ENCODE peak calls at places on chromosomes 11 and 22, in four cellular contexts. H, D, W and P are unnamed samples.
A peak's percentile ranks its signal among the peaks of the same experiment; 100 is the strongest.

GRCh38 chr22:48850658-48851287 is 976.9 kb downstream of the BRD1 start:
- DNase-seq in D (no peak), H (no peak), W (no peak), P (no peak)

GRCh38 chr11:74179234-74180126 is 8.4 kb downstream of the PPME1 start:
- DNase-seq in H (peak; percentile 41), D (no peak), W (no peak), P (peak; percentile 46)

GRCh38 chr11:776459-777287 is 614 bp downstream of the GATD1 start:
- DNase-seq in W (peak; percentile 83), H (no peak), D (no peak), P (peak; percentile 52)

GRCh38 chr11:76880314-76880713 is 19.6 kb downstream of the ACER3 start:
- DNase-seq in H (no peak), D (no peak), W (no peak), P (no peak)

GRCh38 chr11:102850973-102851745 is 7.8 kb upstream of the MMP3 start:
- DNase-seq in H (peak; percentile 86), D (no peak), W (no peak), P (peak; percentile 81)

GRCh38 chr11:68974421-68975194 is 6.2 kb downstream of the MRGPRD start:
- DNase-seq in H (peak; percentile 12), D (no peak), W (peak; percentile 69), P (peak; percentile 30)

GRCh38 chr11:69265210-69265609 is 28.7 kb upstream of the MYEOV start:
- DNase-seq in D (no peak), H (no peak), W (no peak), P (no peak)

GRCh38 chr11:75325713-75326438 is 25.6 kb downstream of the ARRB1 start:
- DNase-seq in H (peak; percentile 97), D (no peak), W (no peak), P (peak; percentile 91)

GRCh38 chr11:34492806-34493414 is 20.7 kb downstream of the ELF5 start:
- DNase-seq in H (peak; percentile 51), D (peak; percentile 60), W (peak; percentile 44), P (peak; percentile 59)

GRCh38 chr22:23626286-23626975 is 5.7 kb downstream of the DRICH1 start:
- DNase-seq in D (no peak), H (no peak), W (no peak), P (no peak)

GRCh38 chr11:69339916-69340565 is 46.1 kb downstream of the MYEOV start:
- DNase-seq in D (no peak), W (peak; percentile 8), H (no peak), P (no peak)

GRCh38 chr22:19753996-19754700 is 6.4 kb upstream of the TBX1 start:
- DNase-seq in H (no peak), W (no peak), D (no peak), P (no peak)

GRCh38 chr22:44638966-44639739 is 62.9 kb upstream of the PRR5 start:
- DNase-seq in H (no peak), D (no peak), W (no peak), P (no peak)

GRCh38 chr11:72821920-72822799 is 7.9 kb downstream of the ATG16L2 start:
- DNase-seq in H (peak; percentile 84), D (peak; percentile 93), W (peak; percentile 95), P (peak; percentile 86)

GRCh38 chr22:44573451-44573850 is 75.4 kb upstream of the RTL6 start:
- DNase-seq in H (no peak), W (no peak), D (no peak), P (no peak)

GRCh38 chr11:93626038-93626437 is 35.4 kb upstream of the CEP295 start:
- DNase-seq in D (no peak), W (no peak), H (no peak), P (no peak)

GRCh38 chr22:49730656-49731055 is 97.0 kb downstream of the BRD1 start:
- DNase-seq in D (no peak), W (no peak), H (no peak), P (no peak)

GRCh38 chr22:37932821-37933578 is 20.4 kb downstream of the C22orf23 start:
- DNase-seq in W (no peak), H (no peak), D (no peak), P (no peak)

GRCh38 chr22:49586244-49586748 is 241.4 kb downstream of the BRD1 start:
- DNase-seq in H (no peak), D (no peak), W (no peak), P (no peak)

GRCh38 chr11:57744386-57744785 is 3.1 kb downstream of the SELENOH start:
- DNase-seq in W (no peak), D (no peak), H (no peak), P (no peak)

GRCh38 chr11:72113170-72113808 is 794 bp upstream of the ANAPC15 start:
- DNase-seq in W (no peak), D (no peak), H (peak; percentile 52), P (no peak)

GRCh38 chr11:121589946-121590537 is 137.3 kb upstream of the SORL1-AS1 start:
- DNase-seq in W (no peak), D (no peak), H (no peak), P (no peak)

GRCh38 chr11:50214376-50214775 is 181.7 kb downstream of the OR4C45 start:
- DNase-seq in H (no peak), D (no peak), W (no peak), P (no peak)

GRCh38 chr22:32311551-32312071 is 46.1 kb upstream of the RFPL3 start:
- DNase-seq in H (no peak), D (no peak), W (no peak), P (no peak)

GRCh38 chr22:42419328-42419881 is 12.8 kb downstream of the NFAM1 start:
- DNase-seq in W (no peak), H (no peak), D (no peak), P (no peak)

GRCh38 chr11:96213500-96213899 is 129.5 kb downstream of the MAML2 start:
- DNase-seq in W (no peak), H (peak; percentile 87), D (no peak), P (peak; percentile 90)

GRCh38 chr22:44916281-44917231 is 93.2 kb downstream of the PHF21B start:
- DNase-seq in D (no peak), H (no peak), W (no peak), P (no peak)

GRCh38 chr22:24216541-24217209 is 28.2 kb downstream of the GGT5 start:
- DNase-seq in H (no peak), W (no peak), D (no peak), P (no peak)

GRCh38 chr11:283405-284080 is 5.3 kb downstream of the NLRP6 start:
- DNase-seq in D (no peak), W (no peak), H (no peak), P (no peak)

GRCh38 chr11:86559311-86559945 is 113.0 kb downstream of the ME3 start:
- DNase-seq in H (peak; percentile 78), D (no peak), W (no peak), P (peak; percentile 87)

GRCh38 chr11:130295657-130296056 is 19.1 kb downstream of the ZBTB44 start:
- DNase-seq in H (no peak), W (peak; percentile 49), D (no peak), P (no peak)

GRCh38 chr22:44325718-44326548 is 13.2 kb upstream of the SHISAL1 start:
- DNase-seq in D (no peak), W (no peak), H (peak; percentile 64), P (no peak)

GRCh38 chr22:30859714-30860095 is 108.9 kb downstream of the MORC2 start:
- DNase-seq in H (no peak), W (no peak), D (no peak), P (no peak)

GRCh38 chr22:45499746-45500145 is 2.9 kb upstream of the FBLN1 start:
- DNase-seq in W (no peak), H (no peak), D (no peak), P (no peak)

GRCh38 chr11:71525188-71525937 is 1.7 kb upstream of the KRTAP5-7 start:
- DNase-seq in W (no peak), H (no peak), D (no peak), P (no peak)

GRCh38 chr11:64566915-64567882 is 23.8 kb upstream of the SLC22A12 start:
- DNase-seq in H (no peak), D (no peak), W (no peak), P (no peak)

GRCh38 chr11:132026746-132027145 is 656.3 kb downstream of the NTM start:
- DNase-seq in D (no peak), W (no peak), H (no peak), P (no peak)

GRCh38 chr11:100328626-100329340 is 358.3 kb upstream of the ARHGAP42 start:
- DNase-seq in H (peak; percentile 7), W (peak; percentile 33), D (no peak), P (peak; percentile 66)

GRCh38 chr11:66883021-66883968 is 26.4 kb downstream of the LRFN4 start:
- DNase-seq in D (peak; percentile 54), H (peak; percentile 86), W (peak; percentile 91), P (peak; percentile 52)
- H2AFZ ChIP-seq in D (peak overlapping the region; percentile 84), H (peak overlapping the region; percentile 64), W (no peak overlapping the region), P (no peak overlapping the region)

DNA sequence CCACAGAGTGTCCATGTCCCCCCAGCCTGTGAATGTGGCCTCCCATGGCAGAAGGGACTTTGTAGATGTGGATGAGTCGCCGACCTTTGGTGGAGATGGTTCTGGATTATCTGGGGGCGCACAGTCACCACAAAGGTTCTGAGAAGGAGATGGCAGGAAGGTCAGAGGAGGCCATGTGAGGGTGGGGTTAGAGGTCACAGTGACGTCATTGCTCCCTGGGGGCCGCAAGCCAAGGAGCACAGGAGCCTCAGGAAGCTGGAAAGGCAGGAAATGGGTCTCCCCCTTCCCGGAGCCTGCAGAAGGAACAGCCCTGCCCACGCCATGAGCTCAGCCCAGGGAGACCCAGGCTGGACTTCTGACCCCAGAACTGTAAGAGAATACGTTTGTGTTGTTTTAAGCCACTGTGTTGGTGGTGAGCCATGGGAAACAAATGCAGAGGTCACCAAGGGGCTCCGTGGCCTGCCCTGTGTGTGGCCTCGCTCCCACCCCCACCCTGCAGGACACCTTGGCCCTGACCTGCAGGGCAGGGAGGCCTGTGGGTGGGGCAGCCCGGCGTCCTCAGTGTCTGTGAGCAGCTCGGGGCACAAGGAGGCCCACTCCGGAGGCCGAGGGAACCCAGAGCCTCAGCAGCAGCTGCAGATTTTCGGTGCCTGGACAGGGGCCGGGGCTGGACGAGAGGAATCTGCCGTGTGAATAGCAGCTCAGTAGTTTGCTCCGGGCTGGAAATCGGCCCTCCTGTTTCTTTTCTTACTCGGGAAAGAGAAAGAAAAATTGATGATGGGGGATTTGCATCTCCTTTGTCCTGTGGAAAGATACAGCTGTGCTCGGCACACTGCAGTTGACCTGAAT is 32.1 kb downstream of the GRAMD4 start:
- DNase-seq in H (peak; percentile 28), D (no peak), W (no peak), P (peak; percentile 15)
- H2BK15ac ChIP-seq in H (no peak overlapping the region), D (no peak overlapping the region), W (no peak overlapping the region), P (no peak overlapping the region)

GRCh38 chr22:26671317-26672059 is 14.1 kb downstream of the MIAT start:
- DNase-seq in W (no peak), D (no peak), H (no peak), P (no peak)
- H3K9ac ChIP-seq in W (no peak overlapping the region), D (no peak overlapping the region), H (no peak overlapping the region), P (no peak overlapping the region)

DNA sequence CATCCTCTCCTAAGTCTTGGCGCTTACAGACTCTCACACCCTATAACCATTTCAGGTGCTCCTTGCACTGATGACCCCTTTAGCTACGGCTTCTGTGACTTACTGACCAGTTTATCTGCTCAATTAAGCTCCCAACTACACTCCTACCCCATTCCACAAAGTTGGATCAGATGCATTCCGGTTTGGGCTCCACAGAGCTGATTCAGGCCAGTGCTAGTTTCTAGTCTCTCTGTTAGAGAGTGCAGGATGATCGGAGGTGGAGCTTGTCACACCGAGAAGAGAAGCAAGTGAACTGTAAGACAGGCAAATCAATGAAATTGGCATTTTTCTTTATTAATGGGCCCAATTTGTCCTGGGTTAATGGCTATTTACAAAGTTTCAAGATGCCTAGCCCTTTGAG is 436.8 kb upstream of the CADM1 start:
- DNase-seq in D (no peak), W (no peak), H (no peak), P (no peak)
- H2AFZ ChIP-seq in D (no peak overlapping the region), W (no peak overlapping the region), H (no peak overlapping the region), P (no peak overlapping the region)